ENCODE peak calls at places on chromosomes 2 and 18, in four cellular contexts. Q is GM23248, O is PC-3, T is MM.1S. J is an unnamed sample.

GRCh38 chr2:1997409-1997808 is 253.1 kb upstream of the PXDN start:
- DNase-seq in T (no peak), Q (no peak), O (no peak), J (no peak)

GRCh38 chr18:50030146-50030545 is 164.8 kb downstream of the MYO5B start:
- DNase-seq in Q (no peak), T (no peak), O (no peak), J (no peak)

GRCh38 chr2:96386470-96386869 is 50.9 kb downstream of the NCAPH start:
- DNase-seq in O (no peak), T (no peak), Q (no peak), J (no peak)

GRCh38 chr2:220469201-220469600 is 841.8 kb downstream of the SLC4A3 start:
- DNase-seq in O (peak; percentile 73), Q (peak; percentile 52), T (no peak), J (no peak)

GRCh38 chr18:72235422-72235821 is 308.7 kb downstream of the CBLN2 start:
- DNase-seq in Q (no peak), T (no peak), O (peak; percentile 74), J (no peak)

GRCh38 chr18:58402951-58403702 is 225.8 kb downstream of the ALPK2 start:
- DNase-seq in O (no peak), Q (no peak), T (no peak), J (no peak)

GRCh38 chr2:37858197-37858711 is 66.8 kb upstream of the RMDN2 start:
- DNase-seq in Q (peak; percentile 83), T (no peak), O (no peak), J (no peak)

GRCh38 chr18:32802606-32803451 is 30.0 kb upstream of the KLHL14 start:
- DNase-seq in Q (no peak), O (no peak), T (no peak), J (no peak)

GRCh38 chr2:73984922-73985317 is 210 bp downstream of the TET3 start:
- DNase-seq in T (peak; percentile 51), O (peak; percentile 39), Q (no peak), J (no peak)

GRCh38 chr2:101627284-101628049 is 70.0 kb upstream of the MAP4K4 start:
- DNase-seq in O (no peak), Q (no peak), T (no peak), J (no peak)

GRCh38 chr2:20203521-20204225 is 21.3 kb downstream of the SDC1 start:
- DNase-seq in O (no peak), Q (no peak), T (no peak), J (no peak)
- H3F3A ChIP-seq in O (no peaks in the 10 kb centered on the region), Q (no peaks in the 10 kb centered on the region), T (peaks cover 81% of the 10 kb centered on the region), J (peaks cover 8% of the 10 kb centered on the region)

GRCh38 chr2:236171213-236172201 is 3.3 kb upstream of the GBX2 start:
- DNase-seq in Q (no peak), T (no peak), O (no peak), J (no peak)
- TF ChIP-seq EZH2 in Q (peak; percentile 33), T (no peak), O (no peak), J (no peak)

DNA sequence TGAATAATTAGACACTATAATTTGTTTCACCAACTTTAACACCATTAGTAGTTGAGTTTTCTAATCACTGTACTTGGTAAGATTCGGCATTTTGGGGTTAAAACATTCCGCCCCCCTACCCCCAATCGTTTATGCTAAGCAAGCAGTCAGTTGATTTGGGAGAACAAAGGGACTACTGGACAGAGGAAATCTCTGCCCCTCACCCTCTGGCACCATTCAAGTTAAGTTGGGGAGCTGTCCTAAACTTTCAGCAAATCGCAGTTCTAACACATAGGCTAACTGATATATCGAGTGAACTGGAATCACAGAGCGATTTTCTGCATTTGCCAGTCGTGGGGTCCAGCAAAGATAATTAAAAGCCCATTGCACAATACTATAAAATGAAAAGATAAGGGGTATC is 5.6 kb downstream of the KLF7 start:
- DNase-seq in T (no peak), O (no peak), Q (peak; percentile 47), J (no peak)
- H3K4me1 ChIP-seq in T (peaks cover 8% of the 10 kb centered on the region), O (peaks cover 38% of the 10 kb centered on the region), Q (peaks cover 69% of the 10 kb centered on the region), J (peaks cover 18% of the 10 kb centered on the region)

DNA sequence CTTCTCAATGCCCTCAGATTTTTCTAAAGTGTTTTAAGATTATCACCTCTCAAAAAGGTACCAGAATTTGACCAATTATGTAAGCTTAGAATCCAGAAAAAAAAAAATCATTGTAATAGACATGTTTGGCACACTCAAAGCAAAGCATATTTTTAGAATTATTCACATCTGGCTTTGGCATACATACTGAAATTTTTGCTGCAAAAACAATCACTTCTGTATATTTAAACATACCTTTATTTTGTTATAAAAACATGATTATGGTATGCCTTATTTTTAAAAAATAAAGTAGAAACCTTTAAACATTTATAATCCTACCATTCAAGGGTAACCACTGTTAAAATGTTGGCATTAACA is 143.3 kb downstream of the ESCO1 start:
- DNase-seq in O (no peak), T (no peak), Q (peak; percentile 40), J (no peak)
- H3F3A ChIP-seq in O (no peaks in the 10 kb centered on the region), T (no peaks in the 10 kb centered on the region), Q (no peaks in the 10 kb centered on the region), J (no peaks in the 10 kb centered on the region)